ENCODE peak calls at places on chromosomes 1 and 21, in five cellular contexts. One of them, this sample, is unnamed.
A peak's percentile ranks its signal among the peaks of the same experiment; 100 is the strongest.

GRCh38 chr1:22414244-22414751 is 37.4 kb upstream of the ZBTB40 start:
- DNase-seq in prostate gland: peak; percentile 86
- DNase-seq in stimulated activated CD4-positive, alpha-beta T cell treated with anti-CD3 and anti-CD28 coated beads, TNF-alpha, amount 100 ng/mL, for 24 hours: no peak
- DNase-seq in mucosa of gallbladder: peak; percentile 88
- DNase-seq in NCI-H446: no peak
- DNase-seq in this sample: no peak

GRCh38 chr1:8004803-8005573 is 21.1 kb downstream of the ERRFI1 start:
- DNase-seq in prostate gland: peak; percentile 97
- DNase-seq in stimulated activated CD4-positive, alpha-beta T cell treated with anti-CD3 and anti-CD28 coated beads, TNF-alpha, amount 100 ng/mL, for 24 hours: no peak
- DNase-seq in mucosa of gallbladder: peak; percentile 78
- DNase-seq in NCI-H446: no peak
- DNase-seq in this sample: no peak

GRCh38 chr1:246971322-246971721 is 36.5 kb downstream of the ZNF695 start:
- DNase-seq in prostate gland: peak; percentile 25
- DNase-seq in stimulated activated CD4-positive, alpha-beta T cell treated with anti-CD3 and anti-CD28 coated beads, TNF-alpha, amount 100 ng/mL, for 24 hours: peak; percentile 38
- DNase-seq in mucosa of gallbladder: peak; percentile 24
- DNase-seq in NCI-H446: no peak
- DNase-seq in this sample: peak; percentile 17

GRCh38 chr1:56983484-56983883 is 17.7 kb upstream of the C8B start:
- DNase-seq in prostate gland: no peak
- DNase-seq in stimulated activated CD4-positive, alpha-beta T cell treated with anti-CD3 and anti-CD28 coated beads, TNF-alpha, amount 100 ng/mL, for 24 hours: no peak
- DNase-seq in mucosa of gallbladder: no peak
- DNase-seq in NCI-H446: no peak
- DNase-seq in this sample: no peak

GRCh38 chr1:35605882-35606182 is 32.7 kb downstream of the TFAP2E start:
- DNase-seq in prostate gland: no peak
- DNase-seq in stimulated activated CD4-positive, alpha-beta T cell treated with anti-CD3 and anti-CD28 coated beads, TNF-alpha, amount 100 ng/mL, for 24 hours: no peak
- DNase-seq in mucosa of gallbladder: no peak
- DNase-seq in NCI-H446: no peak
- DNase-seq in this sample: no peak

GRCh38 chr1:233215135-233215722 is 80.3 kb downstream of the PCNX2 start:
- DNase-seq in prostate gland: no peak
- DNase-seq in stimulated activated CD4-positive, alpha-beta T cell treated with anti-CD3 and anti-CD28 coated beads, TNF-alpha, amount 100 ng/mL, for 24 hours: no peak
- DNase-seq in mucosa of gallbladder: no peak
- DNase-seq in NCI-H446: no peak
- DNase-seq in this sample: no peak

GRCh38 chr1:18716785-18717678 is 86.4 kb downstream of the PAX7 start:
- DNase-seq in prostate gland: no peak
- DNase-seq in stimulated activated CD4-positive, alpha-beta T cell treated with anti-CD3 and anti-CD28 coated beads, TNF-alpha, amount 100 ng/mL, for 24 hours: no peak
- DNase-seq in mucosa of gallbladder: no peak
- DNase-seq in NCI-H446: no peak
- DNase-seq in this sample: no peak

GRCh38 chr1:147625274-147625986 is 44.9 kb downstream of the ACP6 start:
- DNase-seq in prostate gland: no peak
- DNase-seq in stimulated activated CD4-positive, alpha-beta T cell treated with anti-CD3 and anti-CD28 coated beads, TNF-alpha, amount 100 ng/mL, for 24 hours: no peak
- DNase-seq in mucosa of gallbladder: no peak
- DNase-seq in NCI-H446: no peak
- DNase-seq in this sample: no peak

GRCh38 chr1:94259635-94260289 is 22.4 kb upstream of the ARHGAP29 start:
- DNase-seq in prostate gland: no peak
- DNase-seq in stimulated activated CD4-positive, alpha-beta T cell treated with anti-CD3 and anti-CD28 coated beads, TNF-alpha, amount 100 ng/mL, for 24 hours: no peak
- DNase-seq in mucosa of gallbladder: no peak
- DNase-seq in NCI-H446: no peak
- DNase-seq in this sample: no peak

GRCh38 chr1:202038688-202039346 is 28.4 kb downstream of the ELF3 start:
- DNase-seq in prostate gland: no peak
- DNase-seq in stimulated activated CD4-positive, alpha-beta T cell treated with anti-CD3 and anti-CD28 coated beads, TNF-alpha, amount 100 ng/mL, for 24 hours: no peak
- DNase-seq in mucosa of gallbladder: no peak
- DNase-seq in NCI-H446: no peak
- DNase-seq in this sample: no peak

GRCh38 chr1:78240755-78241154 is 195.0 kb downstream of the GIPC2 start:
- DNase-seq in prostate gland: no peak
- DNase-seq in stimulated activated CD4-positive, alpha-beta T cell treated with anti-CD3 and anti-CD28 coated beads, TNF-alpha, amount 100 ng/mL, for 24 hours: no peak
- DNase-seq in mucosa of gallbladder: peak; percentile 43
- DNase-seq in NCI-H446: no peak
- DNase-seq in this sample: no peak

GRCh38 chr1:117110774-117111173 is 10.8 kb downstream of the TRIM45 start:
- DNase-seq in prostate gland: no peak
- DNase-seq in stimulated activated CD4-positive, alpha-beta T cell treated with anti-CD3 and anti-CD28 coated beads, TNF-alpha, amount 100 ng/mL, for 24 hours: no peak
- DNase-seq in mucosa of gallbladder: no peak
- DNase-seq in NCI-H446: no peak
- DNase-seq in this sample: no peak

GRCh38 chr1:76669146-76669545 is 198.1 kb upstream of the ST6GALNAC5 start:
- DNase-seq in prostate gland: no peak
- DNase-seq in stimulated activated CD4-positive, alpha-beta T cell treated with anti-CD3 and anti-CD28 coated beads, TNF-alpha, amount 100 ng/mL, for 24 hours: no peak
- DNase-seq in mucosa of gallbladder: no peak
- DNase-seq in NCI-H446: no peak
- DNase-seq in this sample: no peak

GRCh38 chr1:30400436-30400975 is 322.9 kb downstream of the MATN1 start:
- DNase-seq in prostate gland: no peak
- DNase-seq in stimulated activated CD4-positive, alpha-beta T cell treated with anti-CD3 and anti-CD28 coated beads, TNF-alpha, amount 100 ng/mL, for 24 hours: no peak
- DNase-seq in mucosa of gallbladder: no peak
- DNase-seq in NCI-H446: no peak
- DNase-seq in this sample: no peak

GRCh38 chr1:10753279-10753678 is 43.2 kb downstream of the CASZ1 start:
- DNase-seq in prostate gland: no peak
- DNase-seq in stimulated activated CD4-positive, alpha-beta T cell treated with anti-CD3 and anti-CD28 coated beads, TNF-alpha, amount 100 ng/mL, for 24 hours: peak; percentile 5
- DNase-seq in mucosa of gallbladder: no peak
- DNase-seq in NCI-H446: no peak
- DNase-seq in this sample: no peak

GRCh38 chr1:84524590-84524989 is 18.2 kb upstream of the GNG5 start:
- DNase-seq in prostate gland: no peak
- DNase-seq in stimulated activated CD4-positive, alpha-beta T cell treated with anti-CD3 and anti-CD28 coated beads, TNF-alpha, amount 100 ng/mL, for 24 hours: no peak
- DNase-seq in mucosa of gallbladder: no peak
- DNase-seq in NCI-H446: no peak
- DNase-seq in this sample: no peak

GRCh38 chr21:45363921-45364463 is 41.0 kb upstream of the COL18A1 start:
- DNase-seq in prostate gland: peak; percentile 48
- DNase-seq in stimulated activated CD4-positive, alpha-beta T cell treated with anti-CD3 and anti-CD28 coated beads, TNF-alpha, amount 100 ng/mL, for 24 hours: peak; percentile 45
- DNase-seq in mucosa of gallbladder: peak; percentile 90
- DNase-seq in NCI-H446: peak; percentile 64
- DNase-seq in this sample: peak; percentile 40

GRCh38 chr1:170662561-170662971 is 1.4 kb upstream of the PRRX1 start:
- DNase-seq in prostate gland: no peak
- DNase-seq in stimulated activated CD4-positive, alpha-beta T cell treated with anti-CD3 and anti-CD28 coated beads, TNF-alpha, amount 100 ng/mL, for 24 hours: no peak
- DNase-seq in mucosa of gallbladder: no peak
- DNase-seq in NCI-H446: peak; percentile 50
- DNase-seq in this sample: no peak

GRCh38 chr1:162973381-162973795 is 95.8 kb upstream of the RGS4 start:
- DNase-seq in prostate gland: no peak
- DNase-seq in stimulated activated CD4-positive, alpha-beta T cell treated with anti-CD3 and anti-CD28 coated beads, TNF-alpha, amount 100 ng/mL, for 24 hours: no peak
- DNase-seq in mucosa of gallbladder: no peak
- DNase-seq in NCI-H446: no peak
- DNase-seq in this sample: no peak

GRCh38 chr1:160446945-160447600 is 46.7 kb downstream of the VANGL2 start:
- DNase-seq in prostate gland: no peak
- DNase-seq in stimulated activated CD4-positive, alpha-beta T cell treated with anti-CD3 and anti-CD28 coated beads, TNF-alpha, amount 100 ng/mL, for 24 hours: no peak
- DNase-seq in mucosa of gallbladder: no peak
- DNase-seq in NCI-H446: no peak
- DNase-seq in this sample: no peak

GRCh38 chr1:39026947-39027507 is 877 bp downstream of the NDUFS5 start:
- DNase-seq in prostate gland: no peak
- DNase-seq in stimulated activated CD4-positive, alpha-beta T cell treated with anti-CD3 and anti-CD28 coated beads, TNF-alpha, amount 100 ng/mL, for 24 hours: no peak
- DNase-seq in mucosa of gallbladder: no peak
- DNase-seq in NCI-H446: no peak
- DNase-seq in this sample: no peak

GRCh38 chr1:199202331-199202730 is 563.5 kb downstream of the PTPRC start:
- DNase-seq in prostate gland: no peak
- DNase-seq in stimulated activated CD4-positive, alpha-beta T cell treated with anti-CD3 and anti-CD28 coated beads, TNF-alpha, amount 100 ng/mL, for 24 hours: no peak
- DNase-seq in mucosa of gallbladder: no peak
- DNase-seq in NCI-H446: no peak
- DNase-seq in this sample: no peak

GRCh38 chr21:20661745-20662470 is 336.3 kb upstream of the NCAM2 start:
- DNase-seq in prostate gland: no peak
- DNase-seq in stimulated activated CD4-positive, alpha-beta T cell treated with anti-CD3 and anti-CD28 coated beads, TNF-alpha, amount 100 ng/mL, for 24 hours: no peak
- DNase-seq in mucosa of gallbladder: no peak
- DNase-seq in NCI-H446: no peak
- DNase-seq in this sample: no peak

This sample was measured in NK-92 treated with Interleukin-12 subunit alpha and Interleukin-12 subunit beta, amount 100 ng/mL, for 24 hours.